ENCODE peak calls at places on chromosomes 5 and 9, in six cellular contexts. W, Q, R, X, F and U are unnamed samples.
A peak's percentile ranks its signal among the peaks of the same experiment; 100 is the strongest.

GRCh38 chr5:74288448-74289109 is 351.9 kb downstream of the ENC1 start:
- DNase-seq in W (no peak), Q (peak; percentile 16), R (no peak), X (no peak), F (no peak), U (peak; percentile 49)

GRCh38 chr9:136220017-136220729 is 15.2 kb upstream of the LHX3 start:
- DNase-seq in W (no peak), Q (peak; percentile 55), R (no peak), X (no peak), F (no peak), U (peak; percentile 68)

GRCh38 chr9:86230858-86231257 is 28.6 kb downstream of the C9orf153 start:
- DNase-seq in W (no peak), Q (no peak), R (no peak), X (no peak), F (no peak), U (no peak)

GRCh38 chr9:126516936-126517750 is 96.6 kb upstream of the LMX1B start:
- DNase-seq in W (peak; percentile 75), Q (peak; percentile 84), R (no peak), X (peak; percentile 66), F (no peak), U (peak; percentile 77)

GRCh38 chr5:31408814-31409213 is 123.1 kb downstream of the DROSHA start:
- DNase-seq in W (no peak), Q (peak; percentile 74), R (no peak), X (peak; percentile 83), F (no peak), U (peak; percentile 64)

GRCh38 chr9:35273591-35273990 is 111.8 kb downstream of the UNC13B start:
- DNase-seq in W (no peak), Q (no peak), R (no peak), X (no peak), F (no peak), U (no peak)

GRCh38 chr9:29211681-29212589 is 1638.7 kb upstream of the C9orf72 start:
- DNase-seq in W (peak; percentile 69), Q (no peak), R (peak; percentile 65), X (peak; percentile 50), F (no peak), U (peak; percentile 63)

GRCh38 chr9:129559506-129559881 is 61.4 kb downstream of the C9orf50 start:
- DNase-seq in W (no peak), Q (no peak), R (no peak), X (no peak), F (no peak), U (no peak)

GRCh38 chr5:79236970-79237734 is 1.2 kb downstream of the JMY start:
- DNase-seq in W (peak; percentile 59), Q (peak; percentile 45), R (peak; percentile 29), X (peak; percentile 78), F (no peak), U (peak; percentile 53)

GRCh38 chr9:106149956-106150355 is 455.6 kb downstream of the TMEM38B start:
- DNase-seq in W (no peak), Q (no peak), R (no peak), X (no peak), F (no peak), U (no peak)

GRCh38 chr9:127783111-127783621 is 2.7 kb upstream of the CDK9 start:
- DNase-seq in W (no peak), Q (no peak), R (no peak), X (no peak), F (no peak), U (no peak)

GRCh38 chr5:29548262-29548661 is 1645.2 kb upstream of the CDH6 start:
- DNase-seq in W (no peak), Q (no peak), R (no peak), X (no peak), F (no peak), U (no peak)

DNA sequence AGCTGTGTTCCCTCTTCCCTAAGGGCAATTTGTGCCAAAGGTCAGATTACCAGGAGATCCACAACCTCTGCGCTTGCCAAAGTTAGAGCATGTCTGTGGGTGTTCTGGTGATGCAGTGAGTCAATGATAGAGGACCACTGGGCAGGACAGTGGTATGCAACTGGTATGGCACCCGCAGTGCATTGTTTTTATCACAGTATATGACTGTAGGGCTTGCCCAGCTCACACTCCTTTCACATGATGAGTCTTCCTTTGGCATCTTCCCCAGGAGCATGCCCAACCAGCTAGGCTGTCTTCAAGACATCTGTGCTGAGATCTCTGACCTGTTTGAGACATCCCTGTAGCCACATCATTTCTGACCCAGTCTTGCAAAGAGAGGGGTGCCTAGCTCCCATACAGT is 1650.0 kb upstream of the CDH6 start:
- DNase-seq in W (no peak), Q (no peak), R (no peak), X (no peak), F (no peak), U (no peak)
- H2AK5ac ChIP-seq in W (no peak overlapping the region), Q (no peak overlapping the region), R (no peak overlapping the region), X (no peak overlapping the region), F (no peak overlapping the region), U (no peak overlapping the region)

GRCh38 chr9:2838984-2839367 is 4.9 kb downstream of the PUM3 start:
- DNase-seq in W (no peak), Q (no peak), R (no peak), X (no peak), F (no peak), U (no peak)
- H3K9ac ChIP-seq in W (no peak overlapping the region), Q (peak overlapping the region; percentile 52), R (no peak overlapping the region), X (no peak overlapping the region), F (no peak overlapping the region), U (peak overlapping the region; percentile 82)

GRCh38 chr5:1202798-1203185 is 1.4 kb downstream of the SLC6A19 start:
- DNase-seq in W (no peak), Q (no peak), R (no peak), X (no peak), F (no peak), U (no peak)
- H3K14ac ChIP-seq in W (no peak overlapping the region), Q (no peak overlapping the region), R (no peak overlapping the region), X (no peak overlapping the region), F (no peak overlapping the region), U (no peak overlapping the region)

DNA sequence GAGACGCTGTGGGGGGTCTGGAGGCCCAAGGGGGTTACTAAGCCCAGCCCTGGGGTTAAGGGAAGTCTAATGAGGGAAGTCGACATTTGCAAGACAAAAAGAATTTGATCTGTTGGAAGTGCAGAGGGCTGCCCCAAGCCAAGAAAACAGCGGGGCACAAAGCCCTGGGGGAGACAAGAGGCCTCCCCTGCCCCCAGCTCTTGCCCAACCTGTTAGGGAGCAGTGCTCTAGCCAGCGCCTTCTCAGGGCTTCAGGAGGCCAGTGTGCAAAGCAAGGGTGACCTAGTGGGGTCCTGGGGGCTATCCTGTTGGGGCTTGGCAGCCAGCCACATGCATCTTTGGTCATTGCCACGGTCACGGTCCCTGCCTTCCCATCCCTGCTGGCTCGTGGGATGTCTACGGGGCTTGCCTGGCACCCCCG is 25.2 kb downstream of the GFI1B start:
- DNase-seq in W (peak; percentile 70), Q (no peak), R (no peak), X (no peak), F (peak; percentile 49), U (no peak)
- H2AK5ac ChIP-seq in W (no peak overlapping the region), Q (no peak overlapping the region), R (peak overlapping the region; percentile 71), X (no peak overlapping the region), F (no peak overlapping the region), U (no peak overlapping the region)

DNA sequence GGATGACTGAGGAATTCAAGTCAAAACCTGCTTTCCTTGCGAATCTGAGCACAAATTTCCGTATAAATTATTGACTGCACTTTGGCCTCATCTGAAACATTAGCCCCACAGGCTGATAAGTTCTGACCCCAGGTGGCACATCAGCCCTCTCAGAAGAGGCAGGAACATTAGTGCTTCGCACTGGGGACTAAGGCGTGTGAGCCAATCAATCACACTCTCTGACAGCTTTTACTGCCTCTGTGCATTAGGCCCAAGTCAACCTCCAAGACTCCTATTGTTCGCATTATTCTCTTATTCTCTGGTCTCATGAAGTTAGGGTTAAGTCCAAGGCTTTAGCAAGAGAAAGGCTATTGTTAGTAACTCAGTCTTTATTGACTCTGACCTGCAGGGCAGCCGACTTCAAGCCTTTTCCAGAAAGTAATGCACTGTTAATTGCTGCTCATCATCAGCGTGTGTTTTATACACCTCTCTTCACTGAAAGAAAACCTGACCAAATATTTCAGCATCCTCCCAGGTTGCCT is 84.1 kb downstream of the ZNF608 start:
- DNase-seq in W (no peak), Q (no peak), R (peak; percentile 51), X (no peak), F (no peak), U (no peak)
- H3K9ac ChIP-seq in W (no peak overlapping the region), Q (peak overlapping the region; percentile 26), R (no peak overlapping the region), X (no peak overlapping the region), F (no peak overlapping the region), U (no peak overlapping the region)

DNA sequence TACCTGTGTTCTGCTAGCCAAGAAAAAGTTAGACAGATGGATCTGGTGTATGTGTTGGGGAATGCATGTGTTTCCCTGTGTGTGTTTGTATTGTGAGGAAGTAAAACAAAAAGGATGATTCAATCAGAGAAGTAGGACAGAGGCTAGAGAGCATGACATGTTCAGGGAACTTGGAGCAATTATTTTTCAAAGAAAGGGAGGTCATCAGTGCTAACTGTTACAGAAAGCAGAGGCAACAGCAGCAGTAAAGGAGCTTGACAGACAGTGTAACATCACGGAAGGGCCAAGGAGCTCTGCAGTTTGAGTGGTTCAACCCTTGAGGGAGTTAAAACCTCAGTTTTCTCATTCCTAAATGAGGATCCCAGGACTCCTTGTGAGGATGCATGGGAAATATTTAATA is 13.2 kb downstream of the SPINK1 start:
- DNase-seq in W (no peak), Q (no peak), R (no peak), X (no peak), F (no peak), U (no peak)
- H3K14ac ChIP-seq in W (no peak overlapping the region), Q (no peak overlapping the region), R (no peak overlapping the region), X (no peak overlapping the region), F (no peak overlapping the region), U (no peak overlapping the region)

GRCh38 chr9:112811518-112811917 is 61.0 kb downstream of the SNX30 start:
- DNase-seq in W (no peak), Q (no peak), R (no peak), X (no peak), F (no peak), U (no peak)
- H2AK5ac ChIP-seq in W (no peak overlapping the region), Q (no peak overlapping the region), R (no peak overlapping the region), X (no peak overlapping the region), F (no peak overlapping the region), U (no peak overlapping the region)

GRCh38 chr5:83473344-83474169 is 2.0 kb downstream of the VCAN start:
- DNase-seq in W (peak; percentile 99), Q (peak; percentile 98), R (peak; percentile 97), X (peak; percentile 93), F (peak; percentile 100), U (peak; percentile 99)
- H3K9ac ChIP-seq in W (peak overlapping the region; percentile 94), Q (peak overlapping the region; percentile 86), R (peak overlapping the region; percentile 99), X (no peak overlapping the region), F (peak overlapping the region; percentile 73), U (peak overlapping the region; percentile 95)

DNA sequence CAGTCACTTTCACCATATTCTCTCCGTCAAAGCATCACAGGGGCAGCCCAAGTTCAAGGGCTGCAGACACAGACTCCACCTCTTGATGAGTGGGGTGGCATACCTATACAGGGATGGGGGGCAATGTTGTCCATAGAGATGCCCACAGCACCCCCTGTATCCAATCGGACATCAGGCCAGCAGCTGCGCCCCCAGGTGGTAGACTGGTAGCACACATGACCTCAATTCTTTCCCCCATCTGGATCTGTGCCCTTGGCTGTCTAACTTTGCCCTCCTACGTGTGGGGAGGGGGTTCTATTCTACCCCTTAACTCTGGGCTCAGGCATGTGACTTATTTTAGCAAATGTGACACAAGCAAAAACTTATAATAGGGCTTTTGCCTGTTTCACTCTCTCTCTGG is 84.0 kb upstream of the SLC25A48 start:
- DNase-seq in W (peak; percentile 54), Q (no peak), R (no peak), X (no peak), F (no peak), U (no peak)
- H3K14ac ChIP-seq in W (no peak overlapping the region), Q (no peak overlapping the region), R (peak overlapping the region; percentile 60), X (no peak overlapping the region), F (no peak overlapping the region), U (no peak overlapping the region)